ENCODE peak calls at places on chromosomes 4 and X, in ten cellular contexts. A, N, W, V, Y, K, E, L, H and G are unnamed samples.
A peak's percentile ranks its signal among the peaks of the same experiment; 100 is the strongest.

GRCh38 chr4:5824635-5825034 is 68.3 kb downstream of the CRMP1 start:
- DNase-seq in E (no peak), Y (no peak), L (peak; percentile 27), N (no peak), K (peak; percentile 25), V (no peak), A (no peak), W (peak; percentile 60), H (peak; percentile 39), G (peak; percentile 28)

GRCh38 chrX:106917830-106918500 is 2.2 kb upstream of the CLDN2 start:
- DNase-seq in W (peak; percentile 79), V (no peak), K (no peak), N (no peak), H (peak; percentile 79), L (no peak), E (peak; percentile 76), Y (no peak), A (no peak), G (peak; percentile 56)

GRCh38 chr4:83858121-83858520 is 322.2 kb downstream of the GPAT3 start:
- DNase-seq in Y (no peak), E (no peak), L (no peak), N (no peak), W (no peak), K (no peak), A (no peak), H (peak; percentile 26), V (no peak), G (no peak)

GRCh38 chrX:11664211-11664888 is 1.4 kb downstream of the ARHGAP6 start:
- DNase-seq in H (peak; percentile 20), Y (no peak), W (peak; percentile 22), V (peak; percentile 49), K (no peak), L (no peak), N (peak; percentile 23), A (no peak), E (no peak), G (no peak)

GRCh38 chr4:2402053-2402452 is 16.4 kb downstream of the ZFYVE28 start:
- DNase-seq in A (no peak), W (peak; percentile 62), V (peak; percentile 82), Y (no peak), E (no peak), L (peak; percentile 96), K (peak; percentile 81), N (peak; percentile 91), H (peak; percentile 32), G (no peak)

GRCh38 chrX:9942086-9942485 is 25.1 kb upstream of the CLDN34 start:
- DNase-seq in Y (no peak), N (no peak), L (no peak), A (peak; percentile 1), K (no peak), V (no peak), E (no peak), H (no peak), W (no peak), G (no peak)

GRCh38 chr4:152166567-152166966 is 369.3 kb downstream of the FBXW7 start:
- DNase-seq in E (no peak), V (no peak), Y (no peak), K (no peak), W (no peak), H (no peak), A (no peak), N (peak; percentile 79), L (no peak), G (no peak)

GRCh38 chr4:56186808-56187523 is 200.3 kb downstream of the AASDH start:
- DNase-seq in N (peak; percentile 35), W (no peak), Y (no peak), L (no peak), K (no peak), H (no peak), A (no peak), E (no peak), V (no peak), G (no peak)

GRCh38 chrX:11688201-11688600 is 22.5 kb upstream of the ARHGAP6 start:
- DNase-seq in Y (no peak), L (no peak), K (no peak), H (no peak), W (no peak), N (no peak), V (no peak), A (no peak), E (no peak), G (peak; percentile 24)

GRCh38 chr4:107740381-107740780 is 20.3 kb upstream of the PAPSS1 start:
- DNase-seq in A (no peak), V (no peak), W (peak; percentile 51), K (no peak), N (no peak), L (no peak), E (no peak), Y (no peak), H (peak; percentile 10), G (no peak)

GRCh38 chrX:109463729-109464128 is 18.2 kb downstream of the GUCY2F start:
- DNase-seq in H (no peak), Y (no peak), L (no peak), K (no peak), N (no peak), V (no peak), A (no peak), E (no peak), W (no peak), G (no peak)

GRCh38 chr4:174278467-174278866 is 5.0 kb downstream of the FBXO8 start:
- DNase-seq in N (no peak), L (no peak), H (no peak), E (no peak), A (no peak), V (no peak), K (no peak), Y (peak; percentile 63), W (no peak), G (no peak)

GRCh38 chrX:53018627-53019026 is 30.0 kb upstream of the GPR173 start:
- DNase-seq in A (no peak), N (no peak), K (no peak), Y (peak; percentile 0), V (no peak), L (no peak), W (no peak), H (no peak), E (no peak), G (no peak)

GRCh38 chr4:5051210-5051691 is at the start of gene STK32B:
- DNase-seq in W (peak; percentile 76), K (peak; percentile 51), L (peak; percentile 54), Y (no peak), V (peak; percentile 73), H (peak; percentile 62), E (peak; percentile 10), A (no peak), N (peak; percentile 77), G (peak; percentile 15)

GRCh38 chr4:93809773-93810172 is 18.8 kb upstream of the ATOH1 start:
- DNase-seq in L (peak; percentile 87), A (no peak), E (no peak), W (no peak), N (no peak), Y (no peak), V (no peak), H (no peak), K (no peak), G (no peak)

GRCh38 chrX:109848451-109849050 is 115.5 kb upstream of the ACSL4 start:
- DNase-seq in E (no peak), Y (no peak), K (no peak), A (no peak), W (no peak), H (no peak), N (peak; percentile 70), L (no peak), V (no peak), G (no peak)

GRCh38 chrX:43500240-43500639 is 155.9 kb upstream of the MAOA start:
- DNase-seq in H (no peak), A (no peak), L (no peak), K (no peak), N (no peak), E (no peak), V (no peak), W (no peak), Y (no peak), G (no peak)

GRCh38 chr4:37628977-37629609 is 57.1 kb downstream of the RELL1 start:
- DNase-seq in A (no peak), L (no peak), K (no peak), W (peak; percentile 63), V (no peak), Y (no peak), E (peak; percentile 21), H (peak; percentile 68), N (no peak), G (peak; percentile 81)

GRCh38 chr4:189278559-189279165 is 662.0 kb upstream of the FRG1 start:
- DNase-seq in E (no peak), A (no peak), Y (no peak), L (no peak), H (no peak), W (no peak), V (no peak), N (no peak), K (no peak), G (no peak)

GRCh38 chrX:109629310-109629709 is 4.3 kb upstream of the KCNE5 start:
- DNase-seq in V (no peak), Y (no peak), W (peak; percentile 49), E (no peak), L (no peak), K (peak; percentile 56), N (no peak), H (peak; percentile 22), A (no peak), G (no peak)

GRCh38 chrX:1507511-1508463 is 29.2 kb downstream of the P2RY8 start:
- DNase-seq in A (no peak), W (no peak), N (no peak), K (no peak), H (no peak), E (no peak), V (no peak), L (no peak), Y (no peak), G (no peak)